ENCODE peak calls at places on chromosomes 5 and 9, in six cellular contexts. H, Z, W, U, V and Q are unnamed samples.

GRCh38 chr9:135924628-135925338 is 17.4 kb upstream of the CAMSAP1 start:
- DNase-seq in H (no peak), Z (no peak), W (no peak), U (no peak), V (no peak), Q (no peak)

GRCh38 chr5:142826741-142827492 is 56.7 kb downstream of the ARHGAP26 start:
- DNase-seq in H (peak), Z (no peak), W (peak), U (no peak), V (peak), Q (no peak)

GRCh38 chr5:139178948-139179347 is 19.2 kb downstream of the SIL1 start:
- DNase-seq in H (peak), Z (no peak), W (no peak), U (no peak), V (peak), Q (no peak)

GRCh38 chr9:120715331-120715924 is 1.2 kb upstream of the MEGF9 start:
- DNase-seq in H (peak), Z (peak), W (no peak), U (no peak), V (peak), Q (peak)

GRCh38 chr9:72986522-72987116 is 33.8 kb upstream of the ALDH1A1 start:
- DNase-seq in H (no peak), Z (no peak), W (no peak), U (no peak), V (no peak), Q (no peak)

GRCh38 chr5:137921931-137922330 is 32.7 kb downstream of the PKD2L2 start:
- DNase-seq in H (peak), Z (no peak), W (no peak), U (no peak), V (peak), Q (no peak)

GRCh38 chr5:139908749-139909148 is 113.1 kb downstream of the PSD2 start:
- DNase-seq in H (no peak), Z (peak), W (no peak), U (no peak), V (peak), Q (no peak)

GRCh38 chr9:34961574-34962480 is 3.7 kb downstream of the PHF24 start:
- DNase-seq in H (peak), Z (no peak), W (no peak), U (no peak), V (peak), Q (no peak)

GRCh38 chr5:56291058-56291404 is 57.9 kb upstream of the ANKRD55 start:
- DNase-seq in H (no peak), Z (no peak), W (no peak), U (no peak), V (no peak), Q (no peak)

GRCh38 chr5:142971296-142972013 is 201.3 kb downstream of the ARHGAP26 start:
- DNase-seq in H (no peak), Z (no peak), W (no peak), U (no peak), V (no peak), Q (no peak)

GRCh38 chr5:178995341-178995690 is 196 bp upstream of the GRM6 start:
- DNase-seq in H (peak), Z (no peak), W (no peak), U (no peak), V (no peak), Q (no peak)

GRCh38 chr5:129767927-129768380 is 20.1 kb downstream of the MINAR2 start:
- DNase-seq in H (peak), Z (peak), W (peak), U (peak), V (peak), Q (peak)

GRCh38 chr5:54624671-54625583 is 107.4 kb downstream of the SNX18 start:
- DNase-seq in H (no peak), Z (no peak), W (no peak), U (no peak), V (peak), Q (no peak)

GRCh38 chr5:80181618-80182211 is 74.1 kb downstream of the SERINC5 start:
- DNase-seq in H (no peak), Z (no peak), W (peak), U (peak), V (no peak), Q (peak)

GRCh38 chr5:151018846-151019245 is 1.5 kb upstream of the GPX3 start:
- DNase-seq in H (no peak), Z (no peak), W (no peak), U (no peak), V (no peak), Q (no peak)

GRCh38 chr9:84146893-84147705 is 166.5 kb downstream of the RMI1 start:
- DNase-seq in H (no peak), Z (no peak), W (no peak), U (no peak), V (peak), Q (no peak)

GRCh38 chr9:26856413-26857032 is 36.1 kb downstream of the CAAP1 start:
- DNase-seq in H (peak), Z (no peak), W (peak), U (no peak), V (peak), Q (peak)

GRCh38 chr5:114101153-114101552 is 260.7 kb upstream of the KCNN2 start:
- DNase-seq in H (peak), Z (no peak), W (peak), U (no peak), V (peak), Q (peak)

GRCh38 chr5:75405296-75405695 is 68.3 kb downstream of the HMGCR start:
- DNase-seq in H (peak), Z (no peak), W (no peak), U (no peak), V (no peak), Q (no peak)

GRCh38 chr9:125789196-125789595 is 42.0 kb downstream of the PBX3 start:
- DNase-seq in H (no peak), Z (no peak), W (no peak), U (no peak), V (no peak), Q (no peak)

GRCh38 chr9:115593587-115594091 is 475.7 kb upstream of the TNC start:
- DNase-seq in H (peak), Z (no peak), W (peak), U (no peak), V (peak), Q (no peak)

GRCh38 chr5:89878733-89879132 is 530.8 kb downstream of the CETN3 start:
- DNase-seq in H (no peak), Z (no peak), W (no peak), U (no peak), V (no peak), Q (no peak)

GRCh38 chr5:177041936-177042335 is 19.4 kb downstream of the ZNF346 start:
- DNase-seq in H (no peak), Z (no peak), W (no peak), U (no peak), V (no peak), Q (no peak)

GRCh38 chr5:143354025-143354424 is 49.5 kb downstream of the NR3C1 start:
- DNase-seq in H (no peak), Z (no peak), W (no peak), U (no peak), V (no peak), Q (no peak)

GRCh38 chr5:147530801-147531389 is 21.0 kb upstream of the DPYSL3 start:
- DNase-seq in H (peak), Z (no peak), W (no peak), U (no peak), V (peak), Q (no peak)

GRCh38 chr5:72106922-72107873 is at the start of gene MAP1B:
- DNase-seq in H (peak), Z (peak), W (no peak), U (no peak), V (peak), Q (peak)

GRCh38 chr9:133959171-133959570 is 33.0 kb downstream of the VAV2 start:
- DNase-seq in H (no peak), Z (no peak), W (no peak), U (no peak), V (no peak), Q (no peak)

GRCh38 chr5:42583322-42583721 is 160.1 kb downstream of the GHR start:
- DNase-seq in H (peak), Z (peak), W (peak), U (no peak), V (peak), Q (peak)

GRCh38 chr5:65835191-65835590 is 91.2 kb upstream of the ERBIN start:
- DNase-seq in H (no peak), Z (no peak), W (no peak), U (no peak), V (no peak), Q (no peak)

GRCh38 chr9:123420560-123421210 is 64.7 kb downstream of the CRB2 start:
- DNase-seq in H (no peak), Z (no peak), W (peak), U (no peak), V (no peak), Q (no peak)

GRCh38 chr5:104594850-104595249 is 1032.3 kb upstream of the NUDT12 start:
- DNase-seq in H (no peak), Z (no peak), W (no peak), U (no peak), V (no peak), Q (no peak)

GRCh38 chr9:108142504-108143201 is 653.1 kb upstream of the KLF4 start:
- DNase-seq in H (peak), Z (peak), W (peak), U (no peak), V (peak), Q (peak)

GRCh38 chr9:96620155-96620514 is 492 bp upstream of the CDC14B start:
- DNase-seq in H (no peak), Z (no peak), W (no peak), U (no peak), V (no peak), Q (no peak)

GRCh38 chr9:96618209-96619108 is 1.2 kb downstream of the CDC14B start:
- DNase-seq in H (peak), Z (peak), W (no peak), U (no peak), V (peak), Q (peak)

GRCh38 chr9:96619109-96619435 is 571 bp downstream of the CDC14B start:
- DNase-seq in H (no peak), Z (no peak), W (no peak), U (no peak), V (no peak), Q (no peak)

GRCh38 chr9:96620832-96621269 is 1.2 kb upstream of the CDC14B start:
- DNase-seq in H (no peak), Z (no peak), W (no peak), U (no peak), V (no peak), Q (no peak)

GRCh38 chr9:96619491-96620154 is at the start of gene CDC14B:
- DNase-seq in H (peak), Z (peak), W (peak), U (peak), V (peak), Q (peak)
- TF ChIP-seq CTCF in H (no peak), Z (peak), W (no peak), U (no peak), V (no peak), Q (no peak)

GRCh38 chr5:30387974-30388632 is 805.4 kb upstream of the CDH6 start:
- DNase-seq in H (no peak), Z (no peak), W (no peak), U (no peak), V (no peak), Q (no peak)

GRCh38 chr5:30384171-30384570 is 809.3 kb upstream of the CDH6 start:
- DNase-seq in H (no peak), Z (no peak), W (no peak), U (no peak), V (no peak), Q (no peak)

GRCh38 chr5:30390095-30390494 is 803.4 kb upstream of the CDH6 start:
- DNase-seq in H (no peak), Z (no peak), W (no peak), U (no peak), V (no peak), Q (no peak)

GRCh38 chr5:30380228-30380627 is 813.3 kb upstream of the CDH6 start:
- DNase-seq in H (no peak), Z (no peak), W (no peak), U (no peak), V (no peak), Q (no peak)

DNA sequence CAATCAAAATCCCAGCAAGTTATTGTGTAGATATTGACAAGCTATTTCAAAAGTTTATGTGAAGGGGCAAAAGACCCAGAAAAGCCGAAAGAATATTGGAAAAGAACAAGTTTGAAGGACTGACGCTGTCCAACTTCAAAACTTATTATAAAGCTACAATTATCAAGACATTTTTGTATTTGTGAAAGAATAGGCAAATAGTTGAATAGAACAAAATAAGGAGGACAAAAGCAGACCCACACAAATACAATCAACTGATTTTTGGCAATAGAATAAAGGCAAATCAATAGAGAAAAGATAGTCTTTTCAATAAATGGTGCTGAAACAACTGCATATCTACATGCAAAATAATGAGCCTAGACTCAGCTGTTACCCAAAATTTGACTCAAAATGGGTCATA is 807.7 kb upstream of the CDH6 start:
- DNase-seq in H (no peak), Z (no peak), W (no peak), U (no peak), V (no peak), Q (no peak)
- TF ChIP-seq CTCF in H (no peak), Z (no peak), W (no peak), U (no peak), V (no peak), Q (no peak)

DNA sequence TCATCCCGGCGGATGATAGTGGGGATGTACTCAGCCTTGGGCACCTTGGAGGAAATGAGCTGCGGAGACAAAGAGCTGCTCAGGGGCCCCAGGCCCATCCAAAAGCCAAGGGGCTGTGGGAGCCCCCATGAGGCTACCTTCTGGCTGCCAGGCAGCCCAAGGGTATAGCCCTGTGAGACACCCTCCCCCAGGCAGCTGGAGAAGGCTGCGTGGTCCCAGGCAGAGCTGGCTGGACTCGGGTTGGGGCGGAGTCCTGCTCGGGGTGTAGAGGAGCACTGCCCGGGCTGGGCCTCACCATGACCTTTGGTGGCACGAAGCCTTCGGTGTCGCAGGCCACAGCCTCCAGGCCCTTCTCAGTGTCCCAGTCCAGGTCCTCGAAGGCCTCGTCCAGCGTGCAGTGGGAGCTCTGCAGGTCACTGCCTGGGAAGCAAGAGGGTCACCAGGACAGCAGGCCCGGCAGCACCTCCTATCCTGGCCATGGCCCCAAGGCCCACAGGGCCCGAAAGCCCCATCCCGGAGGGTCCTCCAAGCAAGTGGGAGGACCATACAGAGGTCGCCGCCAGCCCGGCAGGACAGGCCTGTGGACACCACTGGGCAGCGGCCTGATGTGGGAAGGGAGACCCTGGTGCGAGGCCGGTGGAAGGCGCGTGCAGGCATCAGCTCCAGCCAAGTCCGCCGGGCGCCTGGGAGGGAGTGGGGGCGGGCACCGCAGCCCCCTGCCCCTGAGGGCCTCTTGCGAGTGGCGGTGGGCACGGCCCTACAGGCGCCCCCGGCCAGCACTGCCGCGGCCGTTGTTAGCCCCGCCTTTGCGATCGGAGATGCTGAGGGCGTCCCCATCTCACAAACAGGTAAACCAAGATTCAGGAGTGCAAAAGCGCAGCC is 6.1 kb downstream of the NSMF start:
- DNase-seq in H (no peak), Z (no peak), W (no peak), U (no peak), V (no peak), Q (peak)
- TF ChIP-seq CTCF in H (no peak), Z (no peak), W (no peak), U (no peak), V (no peak), Q (no peak)

GRCh38 chr5:14415516-14416074 is 166.0 kb upstream of the OTULINL start:
- DNase-seq in H (no peak), Z (no peak), W (no peak), U (no peak), V (no peak), Q (no peak)

GRCh38 chr5:14416709-14417108 is 164.9 kb upstream of the OTULINL start:
- DNase-seq in H (no peak), Z (no peak), W (no peak), U (no peak), V (no peak), Q (no peak)

GRCh38 chr5:14417792-14418765 is 163.5 kb upstream of the OTULINL start:
- DNase-seq in H (peak), Z (no peak), W (no peak), U (no peak), V (peak), Q (no peak)

GRCh38 chr5:14419686-14420085 is 161.9 kb upstream of the OTULINL start:
- DNase-seq in H (no peak), Z (no peak), W (no peak), U (no peak), V (no peak), Q (no peak)

GRCh38 chr5:14417232-14417730 is 164.3 kb upstream of the OTULINL start:
- DNase-seq in H (peak), Z (no peak), W (no peak), U (no peak), V (peak), Q (no peak)
- TF ChIP-seq CTCF in H (peak), Z (no peak), W (no peak), U (no peak), V (peak), Q (no peak)

DNA sequence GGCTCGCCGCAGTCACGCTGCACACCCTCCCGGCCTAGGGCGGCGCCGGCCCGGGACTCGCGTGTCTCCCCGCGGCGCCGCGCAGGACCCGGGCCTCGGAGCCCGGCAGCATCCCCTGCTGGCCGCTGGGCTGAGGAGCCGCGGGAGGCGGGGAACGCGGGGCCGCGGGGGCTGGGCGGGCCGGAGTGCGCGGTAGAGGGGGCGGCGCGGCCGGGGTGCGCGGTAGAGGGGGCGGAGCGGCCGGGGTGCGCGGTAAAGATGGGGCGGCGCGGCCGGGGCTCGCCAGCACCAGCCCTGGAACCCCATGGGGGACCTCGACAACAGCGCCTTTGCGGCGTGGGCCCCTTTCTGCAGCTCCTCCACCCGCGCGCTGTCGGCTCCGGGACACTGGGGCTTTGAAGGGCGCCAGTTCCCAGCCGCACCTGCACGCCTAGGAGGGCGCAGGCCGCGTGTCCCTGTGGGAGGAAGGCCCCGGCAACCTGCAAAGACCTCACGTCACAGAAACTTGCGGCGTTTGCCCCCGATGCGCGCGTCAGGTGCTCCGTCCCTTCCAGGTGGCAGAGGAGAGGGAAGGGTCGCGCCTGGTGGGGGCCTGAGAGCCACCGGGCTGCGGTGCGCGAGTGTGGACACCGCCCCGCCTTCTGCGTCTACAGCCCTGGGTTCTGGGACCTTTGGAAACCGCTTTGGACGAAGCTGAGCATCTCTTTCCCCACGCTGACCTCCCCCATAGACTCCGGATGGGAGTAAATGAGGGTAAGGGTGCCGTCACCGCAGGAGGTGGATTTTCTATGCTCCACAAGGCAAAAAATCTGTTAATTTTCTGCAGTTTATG is 49.6 kb downstream of the NSUN2 start:
- DNase-seq in H (no peak), Z (no peak), W (no peak), U (no peak), V (peak), Q (no peak)
- TF ChIP-seq CTCF in H (peak), Z (peak), W (no peak), U (no peak), V (no peak), Q (no peak)

DNA sequence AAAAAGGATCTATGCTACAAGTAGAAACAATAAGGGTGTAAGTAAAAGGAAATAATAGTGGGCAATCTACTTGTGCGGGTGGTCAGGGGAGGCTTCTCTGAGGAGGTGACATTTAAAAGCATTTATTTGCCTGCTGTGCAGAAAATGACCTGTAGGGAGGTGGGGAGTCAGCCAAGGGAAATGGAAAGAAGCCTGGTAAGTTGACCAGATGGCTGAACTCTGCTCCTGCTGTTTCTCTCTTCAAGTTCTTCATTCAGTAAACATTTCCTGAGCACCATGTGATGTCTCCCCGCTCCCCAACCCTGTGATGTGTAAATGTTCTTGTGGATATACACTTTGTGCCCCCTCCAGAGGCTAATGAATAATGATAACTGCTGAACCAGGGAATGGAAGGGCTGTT is 9.9 kb upstream of the SPIN1 start:
- DNase-seq in H (no peak), Z (no peak), W (no peak), U (no peak), V (peak), Q (no peak)
- TF ChIP-seq CTCF in H (peak), Z (no peak), W (no peak), U (no peak), V (peak), Q (no peak)